ENCODE peak calls at places on chromosome X, in five cellular contexts. One of them, this sample, is unnamed.

GRCh38 chrX:63128509-63128908 is 222.6 kb downstream of the SPIN4 start:
- DNase-seq in BE2C: no peak
- DNase-seq in mammary epithelial cell: peak; percentile 20
- DNase-seq in left ventricle myocardium inferior: no peak
- DNase-seq in right atrium auricular region: no peak
- DNase-seq in this sample: no peak

GRCh38 chrX:99795495-99795894 is 614.6 kb downstream of the PCDH19 start:
- DNase-seq in BE2C: no peak
- DNase-seq in mammary epithelial cell: no peak
- DNase-seq in left ventricle myocardium inferior: no peak
- DNase-seq in right atrium auricular region: no peak
- DNase-seq in this sample: no peak

GRCh38 chrX:37468111-37468739 is 103.2 kb upstream of the LANCL3 start:
- DNase-seq in BE2C: no peak
- DNase-seq in mammary epithelial cell: no peak
- DNase-seq in left ventricle myocardium inferior: no peak
- DNase-seq in right atrium auricular region: no peak
- DNase-seq in this sample: no peak

GRCh38 chrX:40083120-40083978 is 14.4 kb downstream of the BCOR start:
- DNase-seq in BE2C: no peak
- DNase-seq in mammary epithelial cell: peak; percentile 12
- DNase-seq in left ventricle myocardium inferior: peak; percentile 20
- DNase-seq in right atrium auricular region: no peak
- DNase-seq in this sample: no peak

GRCh38 chrX:71909956-71910355 is 689 bp upstream of the NHSL2 start:
- DNase-seq in BE2C: no peak
- DNase-seq in mammary epithelial cell: no peak
- DNase-seq in left ventricle myocardium inferior: no peak
- DNase-seq in right atrium auricular region: no peak
- DNase-seq in this sample: no peak

GRCh38 chrX:39899876-39900787 is 197.6 kb downstream of the BCOR start:
- DNase-seq in BE2C: no peak
- DNase-seq in mammary epithelial cell: no peak
- DNase-seq in left ventricle myocardium inferior: no peak
- DNase-seq in right atrium auricular region: no peak
- DNase-seq in this sample: no peak

GRCh38 chrX:137052641-137053235 is 18.9 kb upstream of the GPR101 start:
- DNase-seq in BE2C: no peak
- DNase-seq in mammary epithelial cell: no peak
- DNase-seq in left ventricle myocardium inferior: no peak
- DNase-seq in right atrium auricular region: no peak
- DNase-seq in this sample: peak; percentile 17

GRCh38 chrX:109716431-109717028 is 16.5 kb downstream of the ACSL4 start:
- DNase-seq in BE2C: no peak
- DNase-seq in mammary epithelial cell: no peak
- DNase-seq in left ventricle myocardium inferior: no peak
- DNase-seq in right atrium auricular region: no peak
- DNase-seq in this sample: no peak

GRCh38 chrX:43612400-43612799 is 43.7 kb upstream of the MAOA start:
- DNase-seq in BE2C: no peak
- DNase-seq in mammary epithelial cell: no peak
- DNase-seq in left ventricle myocardium inferior: no peak
- DNase-seq in right atrium auricular region: no peak
- DNase-seq in this sample: no peak

GRCh38 chrX:48918644-48919340 is at the start of gene PIM2:
- DNase-seq in BE2C: peak; percentile 93
- DNase-seq in mammary epithelial cell: peak; percentile 83
- DNase-seq in left ventricle myocardium inferior: peak; percentile 88
- DNase-seq in right atrium auricular region: peak; percentile 92
- DNase-seq in this sample: peak; percentile 78

GRCh38 chrX:48920713-48921104 is 1.9 kb upstream of the PIM2 start:
- DNase-seq in BE2C: no peak
- DNase-seq in mammary epithelial cell: no peak
- DNase-seq in left ventricle myocardium inferior: no peak
- DNase-seq in right atrium auricular region: no peak
- DNase-seq in this sample: no peak

GRCh38 chrX:48918303-48918643 is 551 bp downstream of the PIM2 start:
- DNase-seq in BE2C: no peak
- DNase-seq in mammary epithelial cell: no peak
- DNase-seq in left ventricle myocardium inferior: no peak
- DNase-seq in right atrium auricular region: no peak
- DNase-seq in this sample: no peak

GRCh38 chrX:48919947-48920712 is 1.3 kb upstream of the PIM2 start:
- DNase-seq in BE2C: no peak
- DNase-seq in mammary epithelial cell: no peak
- DNase-seq in left ventricle myocardium inferior: no peak
- DNase-seq in right atrium auricular region: no peak
- DNase-seq in this sample: no peak

DNA sequence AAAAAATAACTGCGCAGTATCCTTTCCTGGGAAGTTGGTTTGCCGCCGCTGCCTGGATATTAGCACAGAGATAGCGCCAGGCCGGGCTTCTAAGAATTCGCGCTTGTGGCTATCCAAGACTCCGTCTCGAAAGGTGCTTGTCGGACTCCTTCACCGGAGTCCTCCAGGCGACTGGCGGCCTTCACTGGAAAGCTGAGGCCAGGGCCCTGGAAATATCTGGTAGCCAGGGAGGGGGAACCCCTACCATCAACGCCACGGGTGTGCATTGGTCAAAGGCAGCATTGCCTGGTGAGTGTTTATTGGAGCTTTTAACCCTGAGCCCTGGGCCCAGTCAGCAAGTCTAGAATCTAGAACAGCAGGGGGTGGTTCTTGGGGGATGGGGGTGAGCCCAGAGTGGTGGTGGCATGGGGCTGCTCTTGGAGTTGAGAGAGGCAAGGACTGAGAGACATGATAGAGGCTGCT is 567 bp upstream of the PIM2 start:
- DNase-seq in BE2C: no peak
- DNase-seq in mammary epithelial cell: no peak
- DNase-seq in left ventricle myocardium inferior: no peak
- DNase-seq in right atrium auricular region: no peak
- DNase-seq in this sample: peak; percentile 47
- H3K4me1 ChIP-seq in BE2C: no peaks in the 10 kb centered on the region
- H3K4me1 ChIP-seq in mammary epithelial cell: peaks cover 5% of the 10 kb centered on the region
- H3K4me1 ChIP-seq in left ventricle myocardium inferior: peaks cover 28% of the 10 kb centered on the region
- H3K4me1 ChIP-seq in right atrium auricular region: peaks cover 24% of the 10 kb centered on the region
- H3K4me1 ChIP-seq in this sample: peaks cover 56% of the 10 kb centered on the region

DNA sequence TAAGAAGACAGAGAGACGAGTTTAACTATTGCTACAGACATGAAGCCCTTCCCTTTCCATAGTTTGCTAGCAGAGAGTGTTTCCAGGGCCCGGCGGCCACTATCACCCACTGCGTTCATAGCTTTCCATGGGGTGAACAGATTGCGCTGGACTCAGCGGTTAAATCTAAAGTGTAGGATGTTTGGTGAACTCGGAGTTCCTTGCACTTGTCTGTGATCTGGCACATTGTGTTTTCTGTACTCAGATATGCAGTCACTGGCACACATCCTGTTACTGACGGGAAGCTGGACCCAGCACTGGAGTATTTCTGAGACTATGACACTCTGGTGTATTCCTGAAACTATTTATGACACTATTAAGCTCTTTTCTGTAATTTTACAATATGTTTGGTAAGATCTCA is 13.9 kb downstream of the CD99 start:
- DNase-seq in BE2C: no peak
- DNase-seq in mammary epithelial cell: no peak
- DNase-seq in left ventricle myocardium inferior: peak; percentile 61
- DNase-seq in right atrium auricular region: no peak
- DNase-seq in this sample: no peak
- H3K4me1 ChIP-seq in BE2C: no peaks in the 10 kb centered on the region
- H3K4me1 ChIP-seq in mammary epithelial cell: peaks cover 34% of the 10 kb centered on the region
- H3K4me1 ChIP-seq in left ventricle myocardium inferior: peaks cover 99% of the 10 kb centered on the region
- H3K4me1 ChIP-seq in right atrium auricular region: peaks cover 93% of the 10 kb centered on the region
- H3K4me1 ChIP-seq in this sample: peaks cover 82% of the 10 kb centered on the region

DNA sequence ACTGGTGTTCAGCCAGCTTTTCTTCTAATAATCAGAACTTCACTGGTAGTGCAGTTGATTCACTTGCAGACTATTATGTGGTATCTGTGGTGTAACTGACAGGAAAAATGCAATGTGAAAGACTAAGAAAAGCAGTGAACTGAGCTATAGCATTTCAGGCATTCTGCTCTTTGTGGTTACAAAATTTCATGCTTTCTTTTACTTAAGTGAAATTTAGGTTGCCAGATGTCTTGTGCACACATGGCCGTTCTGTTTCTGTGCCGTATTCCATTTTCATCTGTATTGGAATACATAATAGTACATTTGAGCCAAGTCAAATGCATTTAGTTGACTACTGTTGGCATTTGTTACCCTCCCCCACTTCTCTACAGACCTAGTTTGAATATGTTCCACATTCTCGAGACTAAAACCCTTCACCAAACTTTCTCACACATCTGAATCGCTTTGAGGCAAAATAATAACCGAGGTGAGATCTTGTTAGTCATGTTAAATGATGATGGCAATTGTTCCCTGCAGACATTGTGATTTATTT is 8.2 kb downstream of the RTL3 start:
- DNase-seq in BE2C: no peak
- DNase-seq in mammary epithelial cell: no peak
- DNase-seq in left ventricle myocardium inferior: no peak
- DNase-seq in right atrium auricular region: no peak
- DNase-seq in this sample: no peak
- H3K4me1 ChIP-seq in BE2C: no peaks in the 10 kb centered on the region
- H3K4me1 ChIP-seq in mammary epithelial cell: peaks cover 11% of the 10 kb centered on the region
- H3K4me1 ChIP-seq in left ventricle myocardium inferior: no peaks in the 10 kb centered on the region
- H3K4me1 ChIP-seq in right atrium auricular region: no peaks in the 10 kb centered on the region
- H3K4me1 ChIP-seq in this sample: peaks cover 17% of the 10 kb centered on the region

GRCh38 chrX:19772759-19773623 is 114.4 kb downstream of the SH3KBP1 start:
- DNase-seq in BE2C: no peak
- DNase-seq in mammary epithelial cell: no peak
- DNase-seq in left ventricle myocardium inferior: no peak
- DNase-seq in right atrium auricular region: no peak
- DNase-seq in this sample: no peak
- H3K4me1 ChIP-seq in BE2C: no peaks in the 10 kb centered on the region
- H3K4me1 ChIP-seq in mammary epithelial cell: no peaks in the 10 kb centered on the region
- H3K4me1 ChIP-seq in left ventricle myocardium inferior: peaks cover 44% of the 10 kb centered on the region
- H3K4me1 ChIP-seq in right atrium auricular region: no peaks in the 10 kb centered on the region
- H3K4me1 ChIP-seq in this sample: peaks cover 78% of the 10 kb centered on the region

GRCh38 chrX:19876962-19877361 is 10.4 kb downstream of the SH3KBP1 start:
- DNase-seq in BE2C: no peak
- DNase-seq in mammary epithelial cell: no peak
- DNase-seq in left ventricle myocardium inferior: no peak
- DNase-seq in right atrium auricular region: no peak
- DNase-seq in this sample: no peak
- H3K4me1 ChIP-seq in BE2C: no peaks in the 10 kb centered on the region
- H3K4me1 ChIP-seq in mammary epithelial cell: no peaks in the 10 kb centered on the region
- H3K4me1 ChIP-seq in left ventricle myocardium inferior: no peaks in the 10 kb centered on the region
- H3K4me1 ChIP-seq in right atrium auricular region: no peaks in the 10 kb centered on the region
- H3K4me1 ChIP-seq in this sample: peaks cover 10% of the 10 kb centered on the region

DNA sequence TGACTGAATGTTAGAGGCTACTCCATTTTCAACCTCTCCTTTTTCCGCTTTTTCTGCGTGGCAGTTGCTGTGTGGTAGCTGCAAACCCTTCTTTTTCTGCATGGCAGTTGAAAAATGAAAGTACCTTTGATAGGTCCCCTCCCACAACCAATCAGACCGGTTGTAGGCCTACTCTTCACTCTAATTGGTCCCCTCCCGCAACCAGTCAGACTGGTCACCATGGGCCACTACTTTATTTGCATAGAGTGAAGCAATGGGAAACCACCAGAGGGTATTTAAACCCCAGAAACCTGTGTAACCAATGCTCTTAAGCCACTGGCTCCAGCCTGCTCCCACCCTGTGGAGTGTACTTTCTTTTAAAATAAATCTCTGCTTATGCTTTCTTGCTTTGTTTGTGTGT is 877.8 kb downstream of the FAM133A start:
- DNase-seq in BE2C: no peak
- DNase-seq in mammary epithelial cell: no peak
- DNase-seq in left ventricle myocardium inferior: no peak
- DNase-seq in right atrium auricular region: no peak
- DNase-seq in this sample: no peak
- H3K4me1 ChIP-seq in BE2C: no peaks in the 10 kb centered on the region
- H3K4me1 ChIP-seq in mammary epithelial cell: no peaks in the 10 kb centered on the region
- H3K4me1 ChIP-seq in left ventricle myocardium inferior: no peaks in the 10 kb centered on the region
- H3K4me1 ChIP-seq in right atrium auricular region: no peaks in the 10 kb centered on the region
- H3K4me1 ChIP-seq in this sample: no peaks in the 10 kb centered on the region

GRCh38 chrX:129930941-129931410 is 25.0 kb downstream of the UTP14A start:
- DNase-seq in BE2C: no peak
- DNase-seq in mammary epithelial cell: no peak
- DNase-seq in left ventricle myocardium inferior: no peak
- DNase-seq in right atrium auricular region: no peak
- DNase-seq in this sample: no peak
- H3K4me1 ChIP-seq in BE2C: no peaks in the 10 kb centered on the region
- H3K4me1 ChIP-seq in mammary epithelial cell: no peaks in the 10 kb centered on the region
- H3K4me1 ChIP-seq in left ventricle myocardium inferior: no peaks in the 10 kb centered on the region
- H3K4me1 ChIP-seq in right atrium auricular region: no peaks in the 10 kb centered on the region
- H3K4me1 ChIP-seq in this sample: no peaks in the 10 kb centered on the region

DNA sequence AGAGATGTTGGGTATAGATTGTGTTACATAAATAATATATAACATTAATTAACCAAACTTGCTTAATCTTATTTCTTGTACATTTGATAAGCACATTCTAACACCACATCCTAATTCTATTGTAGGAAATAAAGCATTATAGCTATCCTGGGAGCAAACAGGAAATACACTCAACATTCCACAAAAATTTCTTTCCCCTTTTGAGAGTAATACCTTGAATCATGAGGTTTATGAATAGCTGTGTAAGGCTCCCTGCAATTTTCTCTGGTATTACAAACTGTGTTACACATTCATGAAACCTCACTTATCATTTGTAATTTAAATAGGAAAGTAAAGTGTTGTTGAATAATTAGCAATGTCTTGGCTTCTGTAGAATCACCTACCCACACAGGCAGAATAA is 95.1 kb downstream of the TMEM47 start:
- DNase-seq in BE2C: no peak
- DNase-seq in mammary epithelial cell: no peak
- DNase-seq in left ventricle myocardium inferior: no peak
- DNase-seq in right atrium auricular region: no peak
- DNase-seq in this sample: no peak
- H3K4me1 ChIP-seq in BE2C: no peaks in the 10 kb centered on the region
- H3K4me1 ChIP-seq in mammary epithelial cell: peaks cover 16% of the 10 kb centered on the region
- H3K4me1 ChIP-seq in left ventricle myocardium inferior: no peaks in the 10 kb centered on the region
- H3K4me1 ChIP-seq in right atrium auricular region: no peaks in the 10 kb centered on the region
- H3K4me1 ChIP-seq in this sample: no peaks in the 10 kb centered on the region

GRCh38 chrX:101219840-101220191 is 230 bp downstream of the DRP2 start:
- DNase-seq in BE2C: no peak
- DNase-seq in mammary epithelial cell: no peak
- DNase-seq in left ventricle myocardium inferior: no peak
- DNase-seq in right atrium auricular region: no peak
- DNase-seq in this sample: no peak
- H3K4me1 ChIP-seq in BE2C: no peaks in the 10 kb centered on the region
- H3K4me1 ChIP-seq in mammary epithelial cell: no peaks in the 10 kb centered on the region
- H3K4me1 ChIP-seq in left ventricle myocardium inferior: no peaks in the 10 kb centered on the region
- H3K4me1 ChIP-seq in right atrium auricular region: no peaks in the 10 kb centered on the region
- H3K4me1 ChIP-seq in this sample: peaks cover 7% of the 10 kb centered on the region

DNA sequence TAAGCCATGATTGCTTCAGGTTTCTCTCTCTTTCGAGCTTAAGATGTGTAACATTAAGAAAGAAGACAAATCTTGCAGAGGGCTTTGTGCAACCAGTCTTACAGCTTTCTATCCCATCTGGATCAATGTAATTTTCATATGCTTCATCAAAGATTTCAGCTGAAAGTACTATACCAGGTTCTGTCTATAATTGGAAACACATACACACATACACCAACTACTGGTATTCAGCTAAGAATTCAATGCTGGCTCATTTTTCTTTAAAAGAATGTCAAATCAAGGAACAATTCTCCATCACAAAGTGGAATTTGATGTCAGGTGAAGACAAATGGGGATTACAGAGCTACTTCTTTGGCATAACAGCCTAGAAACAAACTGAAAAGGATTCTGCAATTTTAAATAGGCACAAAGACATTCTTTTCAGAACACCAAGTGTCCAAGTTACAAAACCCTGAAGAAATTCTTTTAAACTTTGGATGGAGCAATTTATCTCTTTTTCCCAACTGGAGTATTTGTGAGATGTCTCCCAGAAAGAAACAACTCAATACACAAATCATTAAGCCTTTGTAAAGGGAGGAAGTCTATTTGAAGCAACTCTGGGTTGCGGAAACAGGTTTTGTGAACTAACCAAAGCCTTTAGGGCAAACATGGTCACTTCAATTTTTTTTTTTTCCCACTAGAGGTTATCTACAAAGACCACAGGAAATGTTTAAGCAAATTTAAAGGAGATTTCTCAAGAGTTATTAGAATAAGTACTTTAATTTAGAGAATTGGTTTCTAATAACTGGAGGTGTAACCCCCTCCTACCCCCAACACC is 1.8 kb upstream of the FAM9C start:
- DNase-seq in BE2C: no peak
- DNase-seq in mammary epithelial cell: no peak
- DNase-seq in left ventricle myocardium inferior: no peak
- DNase-seq in right atrium auricular region: no peak
- DNase-seq in this sample: no peak
- H3K4me1 ChIP-seq in BE2C: no peaks in the 10 kb centered on the region
- H3K4me1 ChIP-seq in mammary epithelial cell: peaks cover 11% of the 10 kb centered on the region
- H3K4me1 ChIP-seq in left ventricle myocardium inferior: no peaks in the 10 kb centered on the region
- H3K4me1 ChIP-seq in right atrium auricular region: no peaks in the 10 kb centered on the region
- H3K4me1 ChIP-seq in this sample: peaks cover 57% of the 10 kb centered on the region

This sample was measured in CD8-positive, alpha-beta T cell.